ENCODE peak calls at places on chromosomes 12 and 14, in five cellular contexts. U is activated CD4-positive, alpha-beta T cell treated with anti-CD3 and anti-CD28 coated beads, Interleukin-2, amount 50 U/mL, for 48 hours; L is NCI-H2081; G is astrocyte of the spinal cord; S is stimulated activated CD8-positive, alpha-beta memory T cell treated with anti-CD3 and anti-CD28 coated beads, Interleukin-7, amount 100 ng/mL, for 24 hours. K is an unnamed sample.

GRCh38 chr12:47223848-47224213 is 144.1 kb upstream of the AMIGO2 start:
- DNase-seq in S (no peak), G (peak; percentile 34), L (no peak), U (no peak), K (peak; percentile 32)

GRCh38 chr14:104843442-104844305 is 21.4 kb upstream of the CEP170B start:
- DNase-seq in U (no peak), G (no peak), S (no peak), L (no peak), K (no peak)

GRCh38 chr12:131102493-131102931 is 148.8 kb downstream of the ADGRD1 start:
- DNase-seq in L (no peak), U (no peak), S (no peak), G (no peak), K (no peak)

GRCh38 chr14:34930591-34931069 is 52.2 kb upstream of the SRP54 start:
- DNase-seq in G (no peak), L (no peak), U (no peak), S (no peak), K (no peak)

GRCh38 chr14:33347816-33348215 is 409.1 kb downstream of the NPAS3 start:
- DNase-seq in S (no peak), G (no peak), L (no peak), U (no peak), K (peak; percentile 59)

GRCh38 chr14:77601846-77602609 is 14.4 kb downstream of the SPTLC2 start:
- DNase-seq in G (no peak), L (no peak), S (no peak), U (no peak), K (no peak)

GRCh38 chr14:55724736-55725135 is 144.7 kb downstream of the KTN1 start:
- DNase-seq in L (no peak), U (no peak), S (no peak), G (no peak), K (no peak)

GRCh38 chr14:103157969-103158368 is 34.7 kb downstream of the TNFAIP2 start:
- DNase-seq in U (no peak), L (no peak), S (no peak), G (no peak), K (no peak)

GRCh38 chr14:54577977-54578376 is 11.0 kb downstream of the SAMD4A start:
- DNase-seq in S (no peak), G (no peak), L (no peak), U (no peak), K (peak; percentile 54)

GRCh38 chr12:130163461-130164215 is 1.4 kb downstream of the FZD10 start:
- DNase-seq in L (no peak), U (no peak), G (no peak), S (no peak), K (no peak)

GRCh38 chr12:56628671-56629458 is 1.3 kb downstream of the BAZ2A start:
- DNase-seq in G (peak; percentile 46), L (peak; percentile 30), S (no peak), U (peak; percentile 68), K (peak; percentile 91)

K was measured in mesenchymal stem cell.